ENCODE peak calls at places on chromosomes 4 and X, in six cellular contexts. V is brain microvascular endothelial cell, P is neural progenitor cell, W is heart left ventricle, T is A549, Y is HL-60. G is an unnamed sample.

GRCh38 chr4:139528377-139529005 is 27.5 kb downstream of the SETD7 start:
- DNase-seq in W (peak), T (no peak), P (no peak), V (peak), Y (peak), G (peak)

GRCh38 chr4:145545538-145546224 is 64.0 kb downstream of the SMAD1 start:
- DNase-seq in V (peak), T (peak), P (no peak), Y (peak), W (no peak), G (peak)

GRCh38 chr4:173835863-173836262 is 305.8 kb upstream of the HAND2 start:
- DNase-seq in T (no peak), Y (no peak), W (peak), P (peak), V (peak), G (no peak)

GRCh38 chrX:120137439-120137838 is 21.0 kb upstream of the RHOXF2 start:
- DNase-seq in Y (no peak), P (no peak), W (no peak), T (peak), V (no peak), G (no peak)

GRCh38 chr4:151340751-151341385 is 15.5 kb upstream of the SH3D19 start:
- DNase-seq in T (no peak), V (peak), Y (no peak), P (no peak), W (no peak), G (no peak)

GRCh38 chr4:189940178-189941004 is at the start of gene FRG1:
- DNase-seq in V (peak), T (peak), W (peak), P (peak), Y (peak), G (peak)

GRCh38 chr4:156790866-156791265 is 180.7 kb downstream of the PDGFC start:
- DNase-seq in T (no peak), W (peak), Y (no peak), V (peak), P (peak), G (no peak)

GRCh38 chr4:3812211-3812934 is 46.2 kb downstream of the ADRA2C start:
- DNase-seq in W (no peak), V (no peak), P (no peak), Y (no peak), T (no peak), G (no peak)

GRCh38 chr4:14837860-14838259 is 164.4 kb upstream of the CPEB2 start:
- DNase-seq in P (peak), T (no peak), V (no peak), W (no peak), Y (peak), G (no peak)

GRCh38 chr4:155972098-155972497 is 18.4 kb upstream of the CTSO start:
- DNase-seq in P (peak), Y (no peak), T (no peak), W (no peak), V (peak), G (no peak)

GRCh38 chr4:169615467-169616106 is 3.2 kb upstream of the NEK1 start:
- DNase-seq in T (no peak), V (peak), P (no peak), W (no peak), Y (no peak), G (peak)

GRCh38 chr4:6221296-6221850 is 21.0 kb upstream of the JAKMIP1 start:
- DNase-seq in V (no peak), P (peak), Y (no peak), W (no peak), T (no peak), G (no peak)
- H3K27ac ChIP-seq in V (no peak), P (no peak), Y (no peak), W (no peak), T (no peak), G (no peak)

DNA sequence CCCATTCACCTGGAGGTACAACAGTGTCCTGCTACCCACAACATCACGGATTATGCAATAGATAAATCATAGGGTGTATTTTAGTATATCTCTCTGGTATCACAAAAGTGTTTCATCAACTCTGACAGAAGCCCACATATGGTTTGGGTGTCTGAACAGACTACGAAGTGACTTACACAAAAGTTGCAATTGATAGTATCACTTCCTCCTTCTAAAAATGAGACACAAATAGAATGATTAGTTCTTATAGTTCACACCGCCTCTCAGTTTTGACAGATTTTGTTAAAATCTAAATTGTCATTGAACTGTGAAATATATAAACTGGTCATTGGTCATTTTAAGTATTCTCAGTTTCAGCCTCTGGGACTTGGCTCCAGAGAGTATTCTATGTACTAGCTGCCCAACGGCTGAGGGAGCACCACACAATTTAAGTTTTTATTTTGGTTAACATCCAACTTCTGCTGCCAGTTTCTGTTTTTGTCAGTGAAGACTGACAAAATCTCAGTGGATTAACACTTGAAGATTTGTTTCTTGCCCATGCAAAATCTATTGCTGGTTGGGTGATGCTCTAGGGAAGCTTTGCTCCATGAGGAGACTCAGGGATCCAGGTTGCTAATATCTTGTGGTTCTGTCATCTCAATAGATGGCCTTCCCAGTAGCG is 113.8 kb upstream of the PUDP start:
- DNase-seq in P (no peak), W (no peak), Y (no peak), T (no peak), V (no peak), G (no peak)
- TF ChIP-seq CTCF in P (no peak), W (no peak), Y (no peak), T (no peak), V (no peak), G (no peak)

DNA sequence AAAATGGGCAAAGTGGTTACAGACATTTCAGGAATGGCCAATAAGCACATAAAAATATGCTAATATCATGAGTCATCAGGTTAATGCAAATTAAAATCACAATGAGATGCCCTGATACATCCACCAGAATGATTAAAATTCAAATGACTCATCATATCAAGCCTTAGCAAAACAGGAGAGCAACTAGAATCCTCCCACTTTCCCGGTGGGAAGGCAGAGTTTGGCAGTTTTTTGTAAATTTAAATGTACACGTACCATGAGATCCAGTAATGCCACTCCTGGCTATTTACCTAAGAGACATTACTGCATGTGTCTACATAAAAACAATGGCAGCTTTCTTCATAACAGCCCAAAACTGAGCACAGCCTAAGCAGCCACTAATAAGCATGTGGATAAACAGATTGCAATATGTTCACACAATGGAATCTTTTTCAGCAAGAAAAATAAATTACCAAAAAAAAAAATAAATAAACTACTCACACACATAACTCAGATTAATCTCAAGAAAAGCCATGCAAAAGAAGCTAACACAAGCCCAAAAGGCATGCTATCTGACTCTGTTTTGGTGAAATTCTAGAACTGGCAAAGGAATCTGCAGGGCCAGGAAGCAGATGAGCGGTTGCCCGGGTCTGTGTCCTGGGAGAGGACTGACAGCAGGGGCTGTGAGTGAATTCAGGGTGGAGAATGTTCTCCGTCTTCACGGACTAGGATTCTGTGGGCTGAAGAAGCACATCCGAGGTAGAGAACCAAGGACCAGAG is 48.8 kb downstream of the AFAP1 start:
- DNase-seq in P (no peak), T (no peak), W (no peak), Y (no peak), V (no peak), G (peak)
- H3K27ac ChIP-seq in P (no peak), T (peak), W (no peak), Y (no peak), V (peak), G (peak)

GRCh38 chr4:53920883-53921282 is 143.5 kb downstream of the CHIC2 start:
- DNase-seq in V (no peak), T (no peak), W (no peak), P (no peak), Y (no peak), G (no peak)

GRCh38 chr4:53921856-53922255 is 142.5 kb downstream of the CHIC2 start:
- DNase-seq in Y (no peak), P (no peak), W (no peak), T (no peak), V (no peak), G (no peak)

GRCh38 chr4:53917719-53918118 is 146.7 kb downstream of the CHIC2 start:
- DNase-seq in T (no peak), V (peak), Y (no peak), P (no peak), W (no peak), G (peak)

GRCh38 chr4:53920116-53920515 is 144.3 kb downstream of the CHIC2 start:
- DNase-seq in Y (no peak), P (no peak), W (no peak), T (no peak), V (no peak), G (peak)

DNA sequence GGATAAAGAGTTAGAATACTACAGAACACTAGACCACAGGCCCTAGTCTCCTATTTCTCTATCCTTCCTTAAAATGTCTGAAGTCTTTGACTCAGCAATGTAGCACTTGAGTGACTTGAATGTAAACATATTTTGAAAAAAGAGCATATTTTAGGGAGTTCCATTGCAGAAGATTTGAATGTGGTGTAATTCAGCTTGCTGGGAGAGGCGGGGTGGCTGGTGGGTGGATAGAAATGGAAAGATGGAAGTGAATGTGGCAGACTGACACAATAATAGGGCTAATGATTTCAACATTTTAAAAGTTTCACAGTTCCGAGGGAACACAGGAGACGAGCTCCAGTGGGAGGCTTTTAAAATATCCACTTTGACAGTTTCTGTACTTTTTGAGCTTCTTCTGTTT is 144.8 kb downstream of the CHIC2 start:
- DNase-seq in W (no peak), P (no peak), Y (no peak), T (no peak), V (no peak), G (no peak)
- TF ChIP-seq CTCF in W (no peak), P (no peak), Y (no peak), T (no peak), V (no peak), G (no peak)